ENCODE peak calls at places on chromosomes 2 and 18, in eight cellular contexts. One of them, this sample, is unnamed.

GRCh38 chr2:132741754-132742153 is 71.7 kb upstream of the LYPD1 start:
- DNase-seq in tibial artery: no peak
- DNase-seq in A172: no peak
- DNase-seq in cardiac fibroblast: no peak
- DNase-seq in effector CD4-positive, alpha-beta T cell: no peak
- DNase-seq in small intestine: no peak
- DNase-seq in tibial nerve: no peak
- DNase-seq in astrocyte of the hippocampus: no peak
- DNase-seq in this sample: no peak

GRCh38 chr18:77131652-77132368 is 773 bp downstream of the MBP start:
- DNase-seq in tibial artery: peak
- DNase-seq in A172: no peak
- DNase-seq in cardiac fibroblast: peak
- DNase-seq in effector CD4-positive, alpha-beta T cell: no peak
- DNase-seq in small intestine: peak
- DNase-seq in tibial nerve: peak
- DNase-seq in astrocyte of the hippocampus: peak
- DNase-seq in this sample: no peak

GRCh38 chr2:85791704-85792565 is 38.1 kb downstream of the ATOH8 start:
- DNase-seq in tibial artery: peak
- DNase-seq in A172: no peak
- DNase-seq in cardiac fibroblast: no peak
- DNase-seq in effector CD4-positive, alpha-beta T cell: no peak
- DNase-seq in small intestine: no peak
- DNase-seq in tibial nerve: no peak
- DNase-seq in astrocyte of the hippocampus: no peak
- DNase-seq in this sample: no peak

GRCh38 chr2:100321881-100322820 is at the start of gene LONRF2:
- DNase-seq in tibial artery: no peak
- DNase-seq in A172: peak
- DNase-seq in cardiac fibroblast: no peak
- DNase-seq in effector CD4-positive, alpha-beta T cell: no peak
- DNase-seq in small intestine: peak
- DNase-seq in tibial nerve: no peak
- DNase-seq in astrocyte of the hippocampus: peak
- DNase-seq in this sample: no peak

GRCh38 chr2:239929504-239929903 is 95.6 kb downstream of the NDUFA10 start:
- DNase-seq in tibial artery: peak
- DNase-seq in A172: no peak
- DNase-seq in cardiac fibroblast: no peak
- DNase-seq in effector CD4-positive, alpha-beta T cell: no peak
- DNase-seq in small intestine: no peak
- DNase-seq in tibial nerve: no peak
- DNase-seq in astrocyte of the hippocampus: no peak
- DNase-seq in this sample: no peak

GRCh38 chr2:197306691-197307030 is 3.9 kb downstream of the ANKRD44 start:
- DNase-seq in tibial artery: peak
- DNase-seq in A172: peak
- DNase-seq in cardiac fibroblast: no peak
- DNase-seq in effector CD4-positive, alpha-beta T cell: peak
- DNase-seq in small intestine: no peak
- DNase-seq in tibial nerve: no peak
- DNase-seq in astrocyte of the hippocampus: peak
- DNase-seq in this sample: no peak

GRCh38 chr2:227536445-227536844 is 62.2 kb upstream of the SCYGR2 start:
- DNase-seq in tibial artery: no peak
- DNase-seq in A172: no peak
- DNase-seq in cardiac fibroblast: peak
- DNase-seq in effector CD4-positive, alpha-beta T cell: no peak
- DNase-seq in small intestine: no peak
- DNase-seq in tibial nerve: no peak
- DNase-seq in astrocyte of the hippocampus: no peak
- DNase-seq in this sample: no peak

GRCh38 chr2:135657806-135658582 is 83.7 kb upstream of the UBXN4 start:
- DNase-seq in tibial artery: no peak
- DNase-seq in A172: no peak
- DNase-seq in cardiac fibroblast: no peak
- DNase-seq in effector CD4-positive, alpha-beta T cell: peak
- DNase-seq in small intestine: peak
- DNase-seq in tibial nerve: no peak
- DNase-seq in astrocyte of the hippocampus: no peak
- DNase-seq in this sample: no peak

GRCh38 chr2:206823178-206823577 is 57.8 kb downstream of the FASTKD2 start:
- DNase-seq in tibial artery: peak
- DNase-seq in A172: no peak
- DNase-seq in cardiac fibroblast: no peak
- DNase-seq in effector CD4-positive, alpha-beta T cell: no peak
- DNase-seq in small intestine: no peak
- DNase-seq in tibial nerve: peak
- DNase-seq in astrocyte of the hippocampus: no peak
- DNase-seq in this sample: no peak

GRCh38 chr2:159065313-159065712 is 96.9 kb downstream of the TANC1 start:
- DNase-seq in tibial artery: no peak
- DNase-seq in A172: peak
- DNase-seq in cardiac fibroblast: no peak
- DNase-seq in effector CD4-positive, alpha-beta T cell: no peak
- DNase-seq in small intestine: no peak
- DNase-seq in tibial nerve: no peak
- DNase-seq in astrocyte of the hippocampus: peak
- DNase-seq in this sample: no peak

GRCh38 chr2:67792796-67793195 is 270.0 kb downstream of the C1D start:
- DNase-seq in tibial artery: no peak
- DNase-seq in A172: no peak
- DNase-seq in cardiac fibroblast: no peak
- DNase-seq in effector CD4-positive, alpha-beta T cell: no peak
- DNase-seq in small intestine: no peak
- DNase-seq in tibial nerve: no peak
- DNase-seq in astrocyte of the hippocampus: no peak
- DNase-seq in this sample: no peak

GRCh38 chr18:13447621-13448020 is 229.1 kb downstream of the LDLRAD4 start:
- DNase-seq in tibial artery: peak
- DNase-seq in A172: peak
- DNase-seq in cardiac fibroblast: peak
- DNase-seq in effector CD4-positive, alpha-beta T cell: no peak
- DNase-seq in small intestine: no peak
- DNase-seq in tibial nerve: no peak
- DNase-seq in astrocyte of the hippocampus: peak
- DNase-seq in this sample: no peak

GRCh38 chr2:237674731-237675276 is 47.4 kb downstream of the LRRFIP1 start:
- DNase-seq in tibial artery: peak
- DNase-seq in A172: peak
- DNase-seq in cardiac fibroblast: peak
- DNase-seq in effector CD4-positive, alpha-beta T cell: peak
- DNase-seq in small intestine: peak
- DNase-seq in tibial nerve: peak
- DNase-seq in astrocyte of the hippocampus: peak
- DNase-seq in this sample: no peak

GRCh38 chr18:32669549-32670165 is 103.2 kb downstream of the KLHL14 start:
- DNase-seq in tibial artery: no peak
- DNase-seq in A172: no peak
- DNase-seq in cardiac fibroblast: no peak
- DNase-seq in effector CD4-positive, alpha-beta T cell: no peak
- DNase-seq in small intestine: no peak
- DNase-seq in tibial nerve: no peak
- DNase-seq in astrocyte of the hippocampus: no peak
- DNase-seq in this sample: no peak

GRCh38 chr2:162301877-162302276 is 16.6 kb downstream of the IFIH1 start:
- DNase-seq in tibial artery: no peak
- DNase-seq in A172: no peak
- DNase-seq in cardiac fibroblast: no peak
- DNase-seq in effector CD4-positive, alpha-beta T cell: no peak
- DNase-seq in small intestine: no peak
- DNase-seq in tibial nerve: no peak
- DNase-seq in astrocyte of the hippocampus: no peak
- DNase-seq in this sample: no peak

GRCh38 chr2:217058791-217059755 is 199.2 kb upstream of the TNP1 start:
- DNase-seq in tibial artery: no peak
- DNase-seq in A172: no peak
- DNase-seq in cardiac fibroblast: peak
- DNase-seq in effector CD4-positive, alpha-beta T cell: no peak
- DNase-seq in small intestine: no peak
- DNase-seq in tibial nerve: no peak
- DNase-seq in astrocyte of the hippocampus: no peak
- DNase-seq in this sample: no peak

GRCh38 chr2:119531292-119531691 is 7.0 kb upstream of the SCTR start:
- DNase-seq in tibial artery: no peak
- DNase-seq in A172: peak
- DNase-seq in cardiac fibroblast: peak
- DNase-seq in effector CD4-positive, alpha-beta T cell: no peak
- DNase-seq in small intestine: no peak
- DNase-seq in tibial nerve: no peak
- DNase-seq in astrocyte of the hippocampus: no peak
- DNase-seq in this sample: no peak

This sample was measured in T1000.